ENCODE peak calls at places on chromosomes 6 and 20, in ten cellular contexts. L, V, B, J, D, X, S, E, G and F are unnamed samples.
A peak's percentile ranks its signal among the peaks of the same experiment; 100 is the strongest.

GRCh38 chr6:170209354-170210025 is 81.4 kb downstream of the DLL1 start:
- DNase-seq in J (no peak), G (no peak), B (no peak), S (no peak), X (no peak), D (no peak), L (no peak), E (peak; percentile 58), V (no peak), F (peak; percentile 13)

GRCh38 chr20:43178079-43178478 is 11.6 kb downstream of the PTPRT start:
- DNase-seq in X (no peak), D (no peak), J (no peak), B (no peak), G (no peak), S (no peak), L (no peak), E (no peak), V (no peak), F (no peak)

GRCh38 chr6:74606488-74607135 is 599.2 kb downstream of the COL12A1 start:
- DNase-seq in V (no peak), E (no peak), S (peak; percentile 76), B (no peak), X (peak; percentile 67), J (peak; percentile 96), D (no peak), G (peak; percentile 88), L (peak; percentile 98), F (no peak)

GRCh38 chr6:11767458-11767857 is 11.1 kb downstream of the ADTRP start:
- DNase-seq in V (no peak), X (no peak), D (no peak), B (no peak), E (no peak), L (no peak), G (no peak), J (no peak), S (no peak), F (no peak)

GRCh38 chr6:100175814-100176275 is 181.8 kb upstream of the MCHR2 start:
- DNase-seq in E (no peak), B (no peak), V (no peak), J (peak; percentile 95), D (no peak), G (peak; percentile 40), S (peak; percentile 3), X (no peak), L (peak; percentile 87), F (no peak)

GRCh38 chr6:57173886-57174510 is 1.9 kb downstream of the BAG2 start:
- DNase-seq in E (no peak), B (peak; percentile 46), S (peak; percentile 59), X (no peak), V (no peak), J (peak; percentile 84), L (peak; percentile 83), G (peak; percentile 59), D (no peak), F (no peak)

GRCh38 chr6:21163110-21163837 is 430.3 kb upstream of the SOX4 start:
- DNase-seq in G (no peak), V (no peak), J (peak; percentile 79), L (peak; percentile 36), D (no peak), S (no peak), E (no peak), X (no peak), B (no peak), F (no peak)

GRCh38 chr6:26607434-26608230 is 10.9 kb downstream of the ABT1 start:
- DNase-seq in B (peak; percentile 69), X (peak; percentile 85), V (peak; percentile 46), J (peak; percentile 58), G (peak; percentile 35), L (peak; percentile 54), E (no peak), D (no peak), S (peak; percentile 64), F (peak; percentile 63)

GRCh38 chr20:33675127-33675954 is 1.1 kb upstream of the NECAB3 start:
- DNase-seq in S (no peak), D (no peak), E (no peak), B (no peak), G (no peak), V (no peak), X (no peak), L (no peak), J (no peak), F (no peak)

GRCh38 chr20:55830124-55830828 is 175.0 kb downstream of the CBLN4 start:
- DNase-seq in S (no peak), G (no peak), L (no peak), B (no peak), X (no peak), E (no peak), V (no peak), D (no peak), J (no peak), F (no peak)

GRCh38 chr6:45714795-45715507 is 300.7 kb downstream of the CLIC5 start:
- DNase-seq in V (peak; percentile 30), X (peak; percentile 87), J (peak; percentile 91), G (peak; percentile 83), L (peak; percentile 83), B (peak; percentile 81), E (peak; percentile 15), D (no peak), S (peak; percentile 78), F (peak; percentile 63)

GRCh38 chr6:79524065-79524464 is 13.2 kb downstream of the LCA5 start:
- DNase-seq in G (no peak), L (no peak), S (no peak), X (no peak), D (no peak), V (no peak), J (no peak), E (no peak), B (no peak), F (no peak)

GRCh38 chr6:169887529-169888140 is 136.2 kb downstream of the ERMARD start:
- DNase-seq in X (no peak), S (peak; percentile 50), D (no peak), J (no peak), V (no peak), G (no peak), E (peak; percentile 43), L (no peak), B (no peak), F (no peak)

GRCh38 chr6:35302604-35303218 is 5.1 kb downstream of the DEF6 start:
- DNase-seq in D (peak; percentile 32), E (no peak), G (no peak), S (peak; percentile 67), J (peak; percentile 9), L (no peak), B (peak; percentile 30), X (peak; percentile 92), V (no peak), F (peak; percentile 82)

GRCh38 chr6:37582309-37582708 is 82.6 kb upstream of the CCDC167 start:
- DNase-seq in G (no peak), V (no peak), J (no peak), X (no peak), D (no peak), B (peak; percentile 31), S (peak; percentile 21), L (no peak), E (no peak), F (no peak)